ENCODE peak calls at places on chromosome 13, in four cellular contexts. Y is heart left ventricle, V is Calu3, G is colonic mucosa. P is an unnamed sample.

GRCh38 chr13:99660101-99660500 is 158.8 kb downstream of the TM9SF2 start:
- DNase-seq in Y (no peak), V (no peak), G (no peak), P (no peak)

GRCh38 chr13:43360911-43361605 is 337.7 kb downstream of the DNAJC15 start:
- DNase-seq in Y (no peak), V (no peak), G (no peak), P (no peak)

GRCh38 chr13:30872685-30873443 is 33.2 kb upstream of the MEDAG start:
- DNase-seq in Y (peak), V (no peak), G (no peak), P (peak)

GRCh38 chr13:56953965-56954364 is 186.8 kb upstream of the PRR20A start:
- DNase-seq in Y (no peak), V (no peak), G (no peak), P (no peak)

GRCh38 chr13:29884671-29885424 is 34.4 kb upstream of the UBL3 start:
- DNase-seq in Y (no peak), V (no peak), G (no peak), P (peak)

GRCh38 chr13:114056205-114057013 is 76.0 kb downstream of the RASA3 start:
- DNase-seq in Y (no peak), V (no peak), G (no peak), P (no peak)

GRCh38 chr13:29457299-29457698 is 138.2 kb downstream of the SLC7A1 start:
- DNase-seq in Y (no peak), V (no peak), G (no peak), P (no peak)

GRCh38 chr13:21719463-21719862 is 48.6 kb downstream of the FGF9 start:
- DNase-seq in Y (no peak), V (no peak), G (no peak), P (no peak)

GRCh38 chr13:113880651-113881611 is 17.1 kb upstream of the GAS6 start:
- DNase-seq in Y (peak), V (no peak), G (no peak), P (no peak)

GRCh38 chr13:27036236-27036981 is 135.2 kb downstream of the USP12 start:
- DNase-seq in Y (no peak), V (no peak), G (no peak), P (peak)

GRCh38 chr13:27038323-27038722 is 133.3 kb downstream of the USP12 start:
- DNase-seq in Y (no peak), V (peak), G (no peak), P (no peak)

GRCh38 chr13:27037171-27037570 is 134.4 kb downstream of the USP12 start:
- DNase-seq in Y (no peak), V (no peak), G (no peak), P (no peak)

GRCh38 chr13:27039171-27039701 is 132.4 kb downstream of the USP12 start:
- DNase-seq in Y (no peak), V (no peak), G (no peak), P (no peak)

GRCh38 chr13:27037571-27037970 is 134.0 kb downstream of the USP12 start:
- DNase-seq in Y (no peak), V (no peak), G (no peak), P (no peak)
- TF ChIP-seq CTCF in Y (no peak), V (no peak), G (no peak), P (no peak)

DNA sequence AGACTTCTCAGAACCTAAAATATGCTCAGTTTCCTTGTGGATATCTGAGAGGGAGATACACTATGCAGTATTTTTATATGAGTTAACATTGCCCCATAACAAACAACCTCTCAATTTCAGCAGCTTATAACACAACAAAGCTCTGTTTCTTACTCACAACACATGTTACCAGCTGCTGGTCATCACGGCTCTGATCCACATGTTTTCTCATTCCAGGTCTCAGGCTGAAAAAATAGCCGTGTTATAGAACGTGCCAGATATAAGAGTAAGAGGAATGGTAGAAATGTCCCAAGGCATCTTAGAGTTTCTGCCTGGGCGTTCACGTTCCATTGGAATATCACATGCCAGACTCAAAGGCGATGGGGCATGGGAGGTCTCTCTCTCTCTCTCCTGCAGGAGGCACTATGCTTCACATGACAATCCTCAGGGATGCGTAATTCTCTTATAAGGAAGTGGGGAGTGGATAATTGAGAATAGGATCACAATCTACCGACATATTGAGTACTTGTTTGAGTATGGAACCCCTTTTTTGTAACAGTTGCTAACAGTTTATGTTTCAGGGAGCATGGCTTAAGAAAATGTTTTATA is 246.6 kb downstream of the NHLRC3 start:
- DNase-seq in Y (peak), V (no peak), G (no peak), P (peak)
- TF ChIP-seq CTCF in Y (no peak), V (no peak), G (no peak), P (peak)

DNA sequence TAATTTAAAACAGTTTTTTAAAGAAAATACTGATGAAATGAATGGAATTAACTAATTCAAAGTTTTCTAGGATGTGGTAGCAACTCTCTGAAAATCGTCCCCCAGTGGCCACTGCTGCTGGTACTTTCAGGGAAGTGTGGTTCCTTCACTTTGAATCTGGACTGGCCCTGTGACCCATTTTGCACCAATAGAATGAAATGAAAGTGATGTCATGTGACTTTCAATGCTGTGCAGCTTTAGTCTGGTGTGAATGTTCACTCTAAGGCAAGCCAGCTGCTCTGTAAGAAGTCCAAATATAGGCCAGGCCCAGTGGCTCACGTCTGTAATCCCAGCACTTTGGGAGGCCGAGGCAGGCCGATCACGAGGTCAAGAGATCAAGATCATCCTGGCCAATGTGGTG is 26.4 kb upstream of the HNRNPA1L2 start:
- DNase-seq in Y (no peak), V (no peak), G (no peak), P (no peak)
- TF ChIP-seq CTCF in Y (no peak), V (no peak), G (no peak), P (no peak)

GRCh38 chr13:78876915-78877549 is 218.1 kb upstream of the OBI1 start:
- DNase-seq in Y (no peak), V (no peak), G (no peak), P (no peak)

GRCh38 chr13:78881054-78881453 is 222.1 kb upstream of the OBI1 start:
- DNase-seq in Y (no peak), V (no peak), G (no peak), P (no peak)

GRCh38 chr13:78881746-78882145 is 222.8 kb upstream of the OBI1 start:
- DNase-seq in Y (no peak), V (no peak), G (no peak), P (no peak)

DNA sequence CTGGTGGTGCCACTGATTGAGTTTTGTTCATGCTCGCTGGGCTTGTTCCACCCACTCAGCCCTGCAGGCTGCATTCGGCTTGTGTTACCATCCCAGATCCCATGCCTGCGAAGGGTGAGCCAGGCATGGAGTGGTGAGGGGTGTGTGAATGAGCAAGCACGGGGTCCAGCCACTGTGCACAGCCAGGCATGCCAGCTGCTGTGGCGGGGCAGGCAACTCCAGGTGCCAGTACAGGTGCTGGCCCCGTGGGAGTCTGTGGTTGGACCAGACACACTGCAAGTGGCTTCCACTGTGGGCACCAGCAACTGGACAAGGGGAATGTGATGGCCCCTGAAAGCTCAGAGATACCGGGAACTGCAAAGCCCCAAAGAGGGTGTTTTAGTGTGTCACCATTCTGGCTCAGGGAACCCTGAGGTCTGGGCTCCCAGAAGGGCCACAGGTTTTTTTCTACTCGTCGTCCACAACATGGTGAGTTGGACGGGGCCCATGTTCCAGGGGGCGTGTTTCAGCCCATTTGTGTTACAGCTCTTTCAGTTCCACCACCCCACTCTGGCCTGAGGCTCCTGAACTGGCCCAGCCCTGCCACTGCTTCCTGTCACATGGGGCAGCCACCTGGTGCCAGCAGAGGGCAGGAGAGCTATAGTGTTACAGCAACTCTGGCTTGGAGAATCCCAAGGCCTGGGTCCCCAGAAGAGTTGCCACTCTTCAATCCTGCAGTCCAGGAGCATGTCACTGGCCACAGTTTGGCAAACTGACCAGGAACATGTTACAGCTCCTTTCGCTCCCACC is 217.0 kb upstream of the OBI1 start:
- DNase-seq in Y (no peak), V (peak), G (no peak), P (peak)
- TF ChIP-seq CTCF in Y (no peak), V (no peak), G (no peak), P (peak)

P was measured in H9.